ENCODE peak calls at places on chromosomes 7 and 10, in four cellular contexts. B is BJ; I is Kasumi-1; L is activated naive CD4-positive, alpha-beta T cell. D is an unnamed sample.

GRCh38 chr7:155741805-155742204 is 70.5 kb downstream of the SHH start:
- DNase-seq in B (no peak), I (no peak), L (no peak), D (no peak)

GRCh38 chr10:99681553-99681952 is 22.2 kb downstream of the ENTPD7 start:
- DNase-seq in B (no peak), I (no peak), L (no peak), D (no peak)

GRCh38 chr7:111763221-111763791 is 201.0 kb upstream of the IMMP2L start:
- DNase-seq in B (no peak), I (peak; percentile 77), L (no peak), D (no peak)

GRCh38 chr7:92244803-92245486 is 769 bp downstream of the KRIT1 start:
- DNase-seq in B (no peak), I (peak; percentile 48), L (no peak), D (no peak)

GRCh38 chr10:72087392-72087968 is 871 bp downstream of the SPOCK2 start:
- DNase-seq in B (no peak), I (no peak), L (no peak), D (no peak)

GRCh38 chr7:5082806-5083205 is 37.1 kb downstream of the RBAK start:
- DNase-seq in B (no peak), I (no peak), L (no peak), D (no peak)

GRCh38 chr10:123043409-123043925 is 34.7 kb downstream of the ACADSB start:
- DNase-seq in B (peak; percentile 13), I (peak; percentile 96), L (no peak), D (no peak)

GRCh38 chr10:93580824-93581223 is 14.4 kb downstream of the FFAR4 start:
- DNase-seq in B (peak; percentile 4), I (no peak), L (no peak), D (no peak)

GRCh38 chr7:107528461-107528860 is 35.3 kb downstream of the COG5 start:
- DNase-seq in B (peak; percentile 43), I (no peak), L (no peak), D (no peak)

GRCh38 chr10:126062132-126063032 is 166.0 kb downstream of the FANK1 start:
- DNase-seq in B (peak; percentile 97), I (no peak), L (no peak), D (no peak)

GRCh38 chr7:101935521-101936141 is 118.2 kb downstream of the CUX1 start:
- DNase-seq in B (no peak), I (no peak), L (no peak), D (no peak)

GRCh38 chr10:59096631-59097030 is 79.8 kb upstream of the PHYHIPL start:
- DNase-seq in B (no peak), I (no peak), L (no peak), D (no peak)

GRCh38 chr7:2734084-2734601 is 46.1 kb downstream of the AMZ1 start:
- DNase-seq in B (no peak), I (no peak), L (no peak), D (no peak)

GRCh38 chr10:13372524-13372923 is 24.4 kb upstream of the SEPHS1 start:
- DNase-seq in B (no peak), I (no peak), L (no peak), D (no peak)

GRCh38 chr7:101104799-101105198 is 19.5 kb downstream of the TRIM56 start:
- DNase-seq in B (no peak), I (no peak), L (no peak), D (no peak)

GRCh38 chr10:92222603-92223275 is 68.1 kb downstream of the CPEB3 start:
- DNase-seq in B (no peak), I (no peak), L (no peak), D (no peak)

GRCh38 chr10:61786728-61787127 is 114.8 kb upstream of the ARID5B start:
- DNase-seq in B (peak; percentile 30), I (no peak), L (no peak), D (no peak)

GRCh38 chr10:24552346-24553016 is 171.2 kb downstream of the ARHGAP21 start:
- DNase-seq in B (no peak), I (no peak), L (no peak), D (no peak)

GRCh38 chr10:131311661-131312260 is at the start of gene TCERG1L:
- DNase-seq in B (no peak), I (no peak), L (no peak), D (no peak)

GRCh38 chr10:99659868-99660366 is 608 bp downstream of the ENTPD7 start:
- DNase-seq in B (no peak), I (no peak), L (no peak), D (no peak)

D was measured in D721Med.